ENCODE peak calls at places on chromosomes 7 and 10, in five cellular contexts. S is AG09309, C is lower leg skin, N is suprapubic skin, D is transverse colon. G is an unnamed sample.

GRCh38 chr10:103278862-103279298 is 1.9 kb downstream of the INA start:
- DNase-seq in C (no peak), N (no peak), S (no peak), D (peak), G (peak)

GRCh38 chr7:598899-599298 is 79.3 kb upstream of the PDGFA start:
- DNase-seq in N (no peak), D (no peak), S (no peak), C (no peak), G (no peak)

GRCh38 chr10:34380816-34381215 is 434.3 kb downstream of the PARD3 start:
- DNase-seq in N (no peak), C (no peak), S (no peak), D (no peak), G (no peak)

GRCh38 chr10:50554995-50555568 is 68.7 kb downstream of the SGMS1 start:
- DNase-seq in D (no peak), N (no peak), C (no peak), S (peak), G (peak)

GRCh38 chr10:14550471-14550941 is 219.8 kb upstream of the FRMD4A start:
- DNase-seq in C (no peak), N (no peak), S (no peak), D (peak), G (no peak)

GRCh38 chr10:91796332-91797076 is 1.7 kb upstream of the TNKS2 start:
- DNase-seq in C (no peak), S (no peak), D (peak), N (no peak), G (peak)

GRCh38 chr10:70749756-70750155 is 35.4 kb downstream of the TBATA start:
- DNase-seq in C (no peak), N (no peak), S (no peak), D (no peak), G (no peak)

GRCh38 chr7:141276031-141276430 is 202.2 kb downstream of the TMEM178B start:
- DNase-seq in S (no peak), C (no peak), D (no peak), N (no peak), G (peak)

GRCh38 chr10:52621635-52622079 is 150.9 kb downstream of the MBL2 start:
- DNase-seq in C (no peak), D (no peak), N (no peak), S (peak), G (no peak)

GRCh38 chr7:38929460-38930171 is 20.6 kb upstream of the VPS41 start:
- DNase-seq in S (no peak), C (no peak), D (no peak), N (no peak), G (no peak)

GRCh38 chr7:19051767-19052375 is 65.6 kb downstream of the TWIST1 start:
- DNase-seq in D (peak), S (no peak), C (no peak), N (no peak), G (peak)

GRCh38 chr7:145718129-145718528 is 398.5 kb upstream of the CNTNAP2 start:
- DNase-seq in D (no peak), C (no peak), N (no peak), S (no peak), G (no peak)

GRCh38 chr7:29287366-29287765 is 92.8 kb downstream of the CHN2 start:
- DNase-seq in D (no peak), C (no peak), N (no peak), S (no peak), G (peak)

GRCh38 chr10:117224036-117224430 is 16.9 kb upstream of the SLC18A2 start:
- DNase-seq in C (no peak), S (no peak), N (no peak), D (no peak), G (no peak)

GRCh38 chr7:28487487-28487886 is 75.2 kb downstream of the CREB5 start:
- DNase-seq in D (no peak), N (no peak), C (no peak), S (no peak), G (no peak)

GRCh38 chr7:44461387-44461786 is 29.1 kb downstream of the NUDCD3 start:
- DNase-seq in D (no peak), S (no peak), N (no peak), C (no peak), G (no peak)

GRCh38 chr7:1468203-1468602 is 8.9 kb upstream of the MICALL2 start:
- DNase-seq in D (no peak), C (no peak), S (no peak), N (no peak), G (no peak)

GRCh38 chr10:23413629-23414089 is 25.2 kb upstream of the OTUD1 start:
- DNase-seq in D (no peak), C (no peak), N (no peak), S (no peak), G (no peak)

GRCh38 chr10:91296471-91296870 is 76.0 kb downstream of the PCGF5 start:
- DNase-seq in D (no peak), N (no peak), S (no peak), C (no peak), G (peak)

GRCh38 chr7:6649241-6649961 is 12.3 kb downstream of the ZNF316 start:
- DNase-seq in D (no peak), S (no peak), N (no peak), C (no peak), G (no peak)

GRCh38 chr10:48896756-48897437 is 42.7 kb downstream of the LRRC18 start:
- DNase-seq in S (no peak), D (no peak), C (no peak), N (no peak), G (no peak)

GRCh38 chr10:3534433-3534832 is 250.6 kb downstream of the KLF6 start:
- DNase-seq in D (no peak), N (no peak), C (no peak), S (no peak), G (no peak)

GRCh38 chr7:116025098-116025809 is 5.3 kb downstream of the TFEC start:
- DNase-seq in S (no peak), N (no peak), C (no peak), D (no peak), G (no peak)

GRCh38 chr7:43721193-43721806 is 8.0 kb downstream of the COA1 start:
- DNase-seq in C (no peak), S (no peak), N (no peak), D (no peak), G (peak)

GRCh38 chr7:54343511-54343910 is 198.7 kb upstream of the VSTM2A start:
- DNase-seq in S (no peak), N (no peak), D (no peak), C (no peak), G (no peak)

GRCh38 chr7:24824400-24824799 is 67.1 kb upstream of the GSDME start:
- DNase-seq in C (no peak), S (no peak), D (no peak), N (no peak), G (no peak)

GRCh38 chr7:124489925-124490324 is 275.7 kb downstream of the GPR37 start:
- DNase-seq in S (no peak), C (no peak), N (no peak), D (no peak), G (no peak)

GRCh38 chr10:78298835-78299234 is 265.2 kb downstream of the RPS24 start:
- DNase-seq in C (peak), D (no peak), N (peak), S (no peak), G (no peak)

GRCh38 chr7:92560602-92561001 is 29.6 kb downstream of the FAM133B start:
- DNase-seq in C (no peak), S (no peak), N (no peak), D (no peak), G (no peak)

GRCh38 chr10:5234106-5234877 is 37.7 kb downstream of the AKR1C4 start:
- DNase-seq in N (no peak), D (peak), S (peak), C (no peak), G (peak)

GRCh38 chr10:72912715-72913114 is 19.2 kb downstream of the OIT3 start:
- DNase-seq in D (no peak), N (no peak), C (no peak), S (no peak), G (no peak)

GRCh38 chr7:57203161-57203791 is 71.0 kb upstream of the ZNF479 start:
- DNase-seq in D (no peak), N (no peak), S (no peak), C (peak), G (no peak)

GRCh38 chr7:101913247-101913721 is 95.9 kb downstream of the CUX1 start:
- DNase-seq in N (peak), S (no peak), C (no peak), D (no peak), G (no peak)

GRCh38 chr10:76429642-76430041 is 998.2 kb downstream of the LRMDA start:
- DNase-seq in C (no peak), D (no peak), N (no peak), S (no peak), G (no peak)

GRCh38 chr10:75401569-75402485 is at the start of gene ZNF503:
- DNase-seq in N (peak), D (peak), C (peak), S (peak), G (peak)
- TF ChIP-seq CTCF in N (peak), D (peak), C (no peak), S (peak), G (no peak)

GRCh38 chr7:151086802-151087246 is 549 bp downstream of the AGAP3 start:
- DNase-seq in D (peak), C (no peak), N (no peak), S (no peak), G (peak)

GRCh38 chr7:151088019-151088855 is 2.0 kb downstream of the AGAP3 start:
- DNase-seq in D (no peak), S (no peak), N (no peak), C (no peak), G (peak)

GRCh38 chr7:151085691-151086620 is at the start of gene AGAP3:
- DNase-seq in C (peak), D (peak), S (no peak), N (peak), G (peak)

GRCh38 chr7:151088856-151089699 is 2.8 kb downstream of the AGAP3 start:
- DNase-seq in D (peak), C (peak), S (no peak), N (peak), G (peak)

GRCh38 chr7:151087247-151088018 is 1.2 kb downstream of the AGAP3 start:
- DNase-seq in D (peak), S (no peak), C (peak), N (no peak), G (peak)
- TF ChIP-seq CTCF in D (no peak), S (no peak), C (no peak), N (peak), G (peak)

GRCh38 chr10:86361134-86362128 is 5.2 kb downstream of the GRID1 start:
- DNase-seq in N (peak), S (no peak), C (peak), D (peak), G (no peak)
- TF ChIP-seq CTCF in N (no peak), S (no peak), C (no peak), D (no peak), G (no peak)

GRCh38 chr7:78607099-78607498 is 808.5 kb downstream of the PHTF2 start:
- DNase-seq in N (no peak), S (no peak), C (no peak), D (no peak), G (peak)
- TF ChIP-seq CTCF in N (no peak), S (peak), C (no peak), D (no peak), G (peak)

DNA sequence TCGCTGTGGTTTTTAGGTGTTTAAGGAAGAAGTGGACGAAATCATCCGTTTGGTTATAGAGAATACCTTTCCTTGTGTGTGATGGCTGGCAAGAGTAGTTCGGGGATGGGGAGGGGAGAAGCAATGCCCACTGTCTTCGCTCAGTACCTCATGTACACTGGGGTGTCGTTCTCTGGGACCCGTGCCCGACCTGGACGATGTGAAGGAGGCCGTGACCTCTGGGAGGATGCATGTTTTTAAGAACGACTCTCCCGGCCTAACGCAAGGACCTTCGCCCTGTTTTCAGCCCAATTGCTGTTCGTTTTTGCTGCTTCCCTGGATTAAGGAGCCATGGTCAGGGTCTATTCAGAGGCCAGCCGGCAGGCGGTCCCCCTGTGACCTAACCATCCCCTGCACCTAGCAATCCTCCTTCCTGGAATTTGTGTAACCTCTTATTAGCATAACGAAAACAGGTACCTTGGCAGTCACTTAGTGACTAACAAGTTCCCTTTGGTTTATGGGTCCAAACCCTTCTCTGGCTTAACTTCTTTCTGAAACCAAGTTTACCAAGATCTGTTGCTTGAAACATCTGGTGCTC is 1.3 kb downstream of the NFE2L3 start:
- DNase-seq in D (peak), C (no peak), N (peak), S (no peak), G (no peak)
- TF ChIP-seq CTCF in D (peak), C (no peak), N (no peak), S (no peak), G (no peak)

DNA sequence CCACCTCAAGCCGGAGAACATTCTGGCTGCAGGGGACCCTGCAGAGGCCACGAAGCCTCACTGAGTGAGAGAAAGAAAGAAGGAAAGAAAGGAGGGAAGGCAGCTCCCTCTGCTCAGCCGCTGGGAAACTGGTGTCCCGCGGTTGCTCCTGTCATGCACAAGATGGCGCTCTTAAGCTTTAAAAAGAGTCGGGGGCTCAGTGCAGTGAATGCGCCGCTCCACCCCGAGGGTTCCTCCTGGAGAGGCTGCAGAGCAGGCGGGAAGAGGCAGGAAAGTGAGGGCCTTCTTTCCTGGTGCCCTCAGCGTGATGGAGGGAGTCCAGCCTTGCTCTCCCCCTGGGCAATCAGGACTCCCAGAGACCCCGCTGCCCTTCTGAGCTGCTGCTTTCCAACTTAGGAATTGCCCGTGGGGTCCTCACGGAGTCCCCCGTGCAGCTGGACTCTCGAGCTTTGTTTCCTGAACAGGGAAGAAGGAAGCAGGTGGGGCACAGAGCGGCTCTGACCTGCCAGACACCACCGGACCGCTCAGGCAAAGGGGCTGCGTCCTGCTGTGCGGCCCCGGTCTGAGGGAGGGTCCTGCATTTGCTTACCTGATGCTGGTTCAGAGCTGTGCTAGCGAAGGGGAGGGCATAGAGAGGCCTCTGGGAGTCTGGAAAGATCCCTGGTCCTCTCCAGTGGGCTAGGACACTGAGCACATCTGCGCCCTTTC is 141.9 kb upstream of the MKI67 start:
- DNase-seq in D (no peak), N (no peak), S (no peak), C (no peak), G (peak)
- TF ChIP-seq CTCF in D (peak), N (peak), S (no peak), C (no peak), G (peak)

DNA sequence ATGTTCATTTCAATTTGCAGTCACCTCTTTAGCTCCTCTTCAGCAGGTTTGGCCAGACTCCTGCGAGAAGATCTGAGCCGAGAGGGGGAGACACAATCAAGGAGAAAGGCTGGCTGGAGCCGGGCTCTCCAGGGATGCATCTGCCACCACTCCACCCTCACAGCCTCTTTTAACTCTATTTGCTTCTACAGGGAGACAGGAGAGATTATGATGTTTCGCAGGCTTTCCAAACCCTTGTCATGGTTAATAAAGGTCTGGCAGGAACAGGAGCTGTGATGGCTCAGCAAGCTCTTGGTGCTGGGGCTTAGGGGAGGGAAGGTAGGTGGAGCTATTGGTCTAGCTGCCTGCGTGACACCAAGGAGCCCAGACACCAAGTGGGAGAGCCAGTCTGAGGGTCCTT is 448.1 kb upstream of the PODXL start:
- DNase-seq in N (no peak), D (no peak), C (no peak), S (no peak), G (peak)
- TF ChIP-seq CTCF in N (no peak), D (no peak), C (no peak), S (peak), G (no peak)

G was measured in MCF 10A.